ENCODE peak calls at places on chromosomes 6 and 20, in ten cellular contexts. X is AG09309; I is lower leg skin; R is GM23338; S is epithelial cell of esophagus; Q is AG10803; K is dorsolateral prefrontal cortex; F is astrocyte; L is esophagus squamous epithelium; U is CD4-positive, alpha-beta memory T cell. Y is an unnamed sample.
A peak's percentile ranks its signal among the peaks of the same experiment; 100 is the strongest.

GRCh38 chr20:53080969-53081871 is 109.1 kb downstream of the TSHZ2 start:
- DNase-seq in X (no peak), I (no peak), R (no peak), S (peak; percentile 93), Q (no peak), K (no peak), F (peak; percentile 90), L (no peak), U (no peak), Y (peak; percentile 33)

GRCh38 chr20:37702643-37703337 is 9.0 kb downstream of the CTNNBL1 start:
- DNase-seq in X (no peak), I (no peak), R (no peak), S (no peak), Q (no peak), K (no peak), F (no peak), L (no peak), U (no peak), Y (no peak)

GRCh38 chr20:3680701-3681351 is 984 bp downstream of the ADAM33 start:
- DNase-seq in X (no peak), I (no peak), R (no peak), S (no peak), Q (no peak), K (no peak), F (no peak), L (no peak), U (no peak), Y (no peak)

GRCh38 chr20:48295966-48296421 is 510.7 kb upstream of the SULF2 start:
- DNase-seq in X (no peak), I (no peak), R (peak; percentile 41), S (no peak), Q (peak; percentile 82), K (no peak), F (peak; percentile 76), L (no peak), U (no peak), Y (peak; percentile 77)

GRCh38 chr6:108798672-108799355 is 49.4 kb upstream of the ARMC2 start:
- DNase-seq in X (no peak), I (no peak), R (peak; percentile 27), S (no peak), Q (no peak), K (no peak), F (no peak), L (no peak), U (peak; percentile 51), Y (no peak)

GRCh38 chr20:20480689-20481088 is 112.8 kb downstream of the INSM1 start:
- DNase-seq in X (peak; percentile 67), I (no peak), R (no peak), S (peak; percentile 88), Q (peak; percentile 60), K (no peak), F (peak; percentile 71), L (no peak), U (no peak), Y (peak; percentile 69)

GRCh38 chr20:6122873-6123649 is at the start of gene FERMT1:
- DNase-seq in X (no peak), I (no peak), R (peak; percentile 78), S (peak; percentile 98), Q (peak; percentile 65), K (peak; percentile 48), F (peak; percentile 53), L (no peak), U (no peak), Y (peak; percentile 76)

GRCh38 chr6:64988148-64988547 is 718.9 kb downstream of the EYS start:
- DNase-seq in X (no peak), I (no peak), R (peak; percentile 28), S (no peak), Q (no peak), K (no peak), F (no peak), L (no peak), U (no peak), Y (no peak)

GRCh38 chr6:85115876-85116275 is 334.0 kb upstream of the NT5E start:
- DNase-seq in X (no peak), I (no peak), R (no peak), S (no peak), Q (no peak), K (no peak), F (no peak), L (no peak), U (no peak), Y (no peak)

GRCh38 chr6:85116475-85116874 is 333.4 kb upstream of the NT5E start:
- DNase-seq in X (no peak), I (no peak), R (no peak), S (no peak), Q (no peak), K (no peak), F (no peak), L (no peak), U (no peak), Y (no peak)

GRCh38 chr6:85114583-85114939 is 335.3 kb upstream of the NT5E start:
- DNase-seq in X (no peak), I (no peak), R (no peak), S (no peak), Q (no peak), K (no peak), F (no peak), L (no peak), U (no peak), Y (no peak)

GRCh38 chr6:85112540-85112939 is 337.3 kb upstream of the NT5E start:
- DNase-seq in X (no peak), I (no peak), R (no peak), S (no peak), Q (no peak), K (no peak), F (no peak), L (no peak), U (no peak), Y (no peak)

GRCh38 chr6:85113934-85114582 is 335.8 kb upstream of the NT5E start:
- DNase-seq in X (no peak), I (no peak), R (no peak), S (peak; percentile 39), Q (peak; percentile 51), K (no peak), F (no peak), L (no peak), U (no peak), Y (peak; percentile 52)
- H3K4me3 ChIP-seq in X (peak overlapping the region; percentile 35), I (no peak overlapping the region), R (no peak overlapping the region), S (peak overlapping the region; percentile 27), Q (peak overlapping the region; percentile 58), K (peak overlapping the region; percentile 22), F (no peak overlapping the region), L (no peak overlapping the region), U (no peak overlapping the region), Y (peak overlapping the region; percentile 40)

GRCh38 chr6:111603648-111604047 is 2.0 kb downstream of the TRAF3IP2 start:
- DNase-seq in X (no peak), I (no peak), R (no peak), S (peak; percentile 57), Q (no peak), K (no peak), F (peak; percentile 37), L (no peak), U (no peak), Y (no peak)

GRCh38 chr6:111607279-111607678 is 1.6 kb upstream of the TRAF3IP2 start:
- DNase-seq in X (no peak), I (no peak), R (no peak), S (no peak), Q (no peak), K (no peak), F (no peak), L (no peak), U (no peak), Y (no peak)

GRCh38 chr6:111604259-111605099 is 1.2 kb downstream of the TRAF3IP2 start:
- DNase-seq in X (peak; percentile 83), I (peak; percentile 84), R (peak; percentile 57), S (peak; percentile 76), Q (peak; percentile 94), K (peak; percentile 45), F (peak; percentile 82), L (no peak), U (no peak), Y (peak; percentile 87)

GRCh38 chr6:111605100-111605748 is 454 bp downstream of the TRAF3IP2 start:
- DNase-seq in X (peak; percentile 90), I (peak; percentile 82), R (peak; percentile 83), S (peak; percentile 49), Q (peak; percentile 97), K (no peak), F (peak; percentile 81), L (no peak), U (no peak), Y (peak; percentile 96)

GRCh38 chr6:111606620-111607115 is 990 bp upstream of the TRAF3IP2 start:
- DNase-seq in X (no peak), I (no peak), R (no peak), S (no peak), Q (peak; percentile 54), K (no peak), F (no peak), L (no peak), U (no peak), Y (peak; percentile 18)
- H3K4me3 ChIP-seq in X (peak overlapping the region; percentile 54), I (no peak overlapping the region), R (peak overlapping the region; percentile 58), S (peak overlapping the region; percentile 56), Q (peak overlapping the region; percentile 66), K (peak overlapping the region; percentile 55), F (no peak overlapping the region), L (peak overlapping the region; percentile 59), U (no peak overlapping the region), Y (peak overlapping the region; percentile 58)

DNA sequence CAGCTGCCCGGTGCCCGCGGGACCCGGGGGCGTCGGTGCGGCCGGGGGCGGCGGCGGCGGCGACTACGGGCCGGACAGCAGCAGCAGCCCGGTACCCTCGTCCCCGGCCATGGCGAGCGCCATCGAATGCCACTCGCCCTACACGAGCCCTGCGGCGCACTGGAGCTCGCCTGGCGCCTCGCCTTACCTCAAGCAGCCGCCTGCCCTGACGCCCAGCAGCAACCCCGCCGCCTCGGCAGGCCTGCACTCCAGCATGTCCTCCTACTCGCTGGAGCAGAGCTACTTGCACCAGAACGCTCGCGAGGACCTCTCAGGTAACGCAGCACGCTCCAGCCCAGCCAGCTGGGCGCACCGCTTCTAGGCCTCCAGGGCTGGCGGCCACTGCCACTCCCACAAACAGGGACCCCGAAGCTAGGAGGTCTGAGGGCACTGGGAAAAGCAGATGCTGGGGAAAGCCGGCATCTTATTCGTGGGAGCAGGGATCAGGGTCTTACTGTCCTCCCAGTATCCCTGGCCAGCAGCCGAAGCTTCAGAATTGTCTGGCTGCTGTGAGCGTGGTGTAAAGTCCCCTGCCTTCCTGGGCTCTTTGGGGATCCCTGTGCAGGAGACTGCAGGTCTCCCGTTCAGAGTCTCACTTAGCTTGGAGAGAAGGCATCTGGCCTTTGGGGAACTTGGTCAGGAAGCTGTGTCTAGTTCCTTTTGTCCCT is 1.6 kb downstream of the FOXF2 start:
- DNase-seq in X (no peak), I (no peak), R (peak; percentile 61), S (peak; percentile 26), Q (peak; percentile 65), K (no peak), F (no peak), L (no peak), U (no peak), Y (peak; percentile 16)
- H3K4me3 ChIP-seq in X (peak overlapping the region; percentile 70), I (no peak overlapping the region), R (peak overlapping the region; percentile 50), S (no peak overlapping the region), Q (peak overlapping the region; percentile 71), K (peak overlapping the region; percentile 29), F (peak overlapping the region; percentile 36), L (peak overlapping the region; percentile 48), U (no peak overlapping the region), Y (no peak overlapping the region)

DNA sequence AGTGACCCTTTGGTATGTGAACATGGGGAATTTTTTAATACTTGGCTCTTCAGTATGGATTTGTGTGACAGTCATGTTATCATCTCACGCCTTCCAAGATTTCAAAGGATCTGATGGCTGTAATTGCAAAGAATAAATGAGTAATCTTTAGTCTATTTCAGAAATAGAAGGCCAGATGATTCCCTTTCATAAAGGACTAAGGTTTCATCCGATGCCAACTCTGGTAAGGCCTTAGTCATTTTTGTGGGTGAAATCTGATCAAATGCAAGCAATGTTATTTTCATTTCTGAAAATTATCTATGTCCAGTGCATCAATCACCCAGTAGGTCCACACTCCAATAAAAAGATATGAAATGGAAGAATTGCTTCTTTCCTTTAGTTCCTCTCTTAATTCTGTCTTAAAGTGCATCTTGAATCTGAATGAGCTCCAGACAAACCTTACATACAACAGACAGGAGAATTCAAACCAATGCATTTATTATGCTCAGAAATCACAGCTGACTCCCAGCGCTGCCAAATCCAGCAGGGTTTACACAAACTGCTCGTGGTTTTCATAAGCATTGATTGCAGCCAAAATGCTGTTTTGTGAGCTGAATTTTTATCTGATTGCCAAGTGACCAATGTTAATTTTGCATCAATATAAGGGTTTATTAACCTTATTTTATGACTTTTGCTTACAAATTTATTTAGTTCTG is 565.2 kb upstream of the MARCKS start:
- DNase-seq in X (no peak), I (no peak), R (no peak), S (no peak), Q (peak; percentile 60), K (no peak), F (peak; percentile 56), L (no peak), U (no peak), Y (peak; percentile 41)
- H3K4me3 ChIP-seq in X (no peak overlapping the region), I (no peak overlapping the region), R (no peak overlapping the region), S (no peak overlapping the region), Q (no peak overlapping the region), K (no peak overlapping the region), F (no peak overlapping the region), L (no peak overlapping the region), U (no peak overlapping the region), Y (no peak overlapping the region)

Y was measured in cardiac fibroblast.